ENCODE peak calls at places on chromosome 22, in six cellular contexts. F, A, J, Z, L and V are unnamed samples.
A peak's percentile ranks its signal among the peaks of the same experiment; 100 is the strongest.

GRCh38 chr22:49791682-49792081 is 36.0 kb downstream of the BRD1 start:
- DNase-seq in F (no peak), A (no peak), J (no peak), Z (no peak), L (no peak), V (no peak)

GRCh38 chr22:41524283-41524682 is 20.0 kb downstream of the POLR3H start:
- DNase-seq in F (no peak), A (peak; percentile 90), J (peak; percentile 83), Z (no peak), L (no peak), V (no peak)

GRCh38 chr22:45529966-45530575 is 27.4 kb downstream of the FBLN1 start:
- DNase-seq in F (no peak), A (peak; percentile 92), J (no peak), Z (no peak), L (no peak), V (no peak)

GRCh38 chr22:32545801-32546200 is 71.2 kb downstream of the FBXO7 start:
- DNase-seq in F (no peak), A (peak; percentile 68), J (no peak), Z (no peak), L (no peak), V (no peak)

GRCh38 chr22:30261134-30261533 is 5.5 kb downstream of the OSM start:
- DNase-seq in F (no peak), A (no peak), J (peak; percentile 71), Z (no peak), L (peak; percentile 95), V (no peak)

GRCh38 chr22:34490911-34491310 is 570.6 kb upstream of the LARGE1 start:
- DNase-seq in F (no peak), A (no peak), J (no peak), Z (no peak), L (peak; percentile 37), V (no peak)

GRCh38 chr22:21972293-21972779 is 10.3 kb downstream of the TOP3B start:
- DNase-seq in F (peak; percentile 70), A (peak; percentile 24), J (no peak), Z (peak; percentile 30), L (no peak), V (peak; percentile 50)

GRCh38 chr22:23128269-23129108 is 13.3 kb downstream of the RSPH14 start:
- DNase-seq in F (peak; percentile 96), A (peak; percentile 74), J (peak; percentile 63), Z (peak; percentile 56), L (peak; percentile 28), V (peak; percentile 59)

GRCh38 chr22:24176040-24176439 is 5.2 kb upstream of the SUSD2 start:
- DNase-seq in F (no peak), A (no peak), J (no peak), Z (no peak), L (no peak), V (no peak)

GRCh38 chr22:19576460-19577421 is 52.5 kb upstream of the CLDN5 start:
- DNase-seq in F (no peak), A (peak; percentile 15), J (peak; percentile 39), Z (no peak), L (peak; percentile 68), V (no peak)

GRCh38 chr22:44325718-44326548 is 13.2 kb upstream of the SHISAL1 start:
- DNase-seq in F (peak; percentile 17), A (peak; percentile 55), J (no peak), Z (no peak), L (no peak), V (no peak)

GRCh38 chr22:46229701-46230100 is 20.4 kb downstream of the CDPF1 start:
- DNase-seq in F (no peak), A (no peak), J (no peak), Z (no peak), L (no peak), V (no peak)

GRCh38 chr22:22895776-22896445 is 8.3 kb downstream of the IGLL5 start:
- DNase-seq in F (no peak), A (no peak), J (no peak), Z (no peak), L (no peak), V (no peak)

GRCh38 chr22:29167032-29167911 is 38.4 kb upstream of the EMID1 start:
- DNase-seq in F (no peak), A (no peak), J (no peak), Z (no peak), L (no peak), V (peak; percentile 12)

GRCh38 chr22:30868663-30869385 is 99.8 kb downstream of the MORC2 start:
- DNase-seq in F (no peak), A (peak; percentile 35), J (no peak), Z (no peak), L (no peak), V (no peak)

GRCh38 chr22:25352294-25352680 is 132.8 kb downstream of the CRYBB2 start:
- DNase-seq in F (no peak), A (no peak), J (peak; percentile 9), Z (no peak), L (no peak), V (no peak)

GRCh38 chr22:11605468-11605981 is 3922.5 kb upstream of the OR11H1 start:
- DNase-seq in F (no peak), A (no peak), J (no peak), Z (no peak), L (no peak), V (no peak)

GRCh38 chr22:47606426-47606825 is 844.0 kb downstream of the TBC1D22A start:
- DNase-seq in F (no peak), A (no peak), J (no peak), Z (no peak), L (no peak), V (no peak)

GRCh38 chr22:45429424-45429823 is 15.9 kb downstream of the RIBC2 start:
- DNase-seq in F (no peak), A (no peak), J (no peak), Z (no peak), L (no peak), V (no peak)

GRCh38 chr22:33865996-33866395 is 54.3 kb downstream of the LARGE1 start:
- DNase-seq in F (peak; percentile 25), A (no peak), J (no peak), Z (no peak), L (no peak), V (no peak)

GRCh38 chr22:35627267-35628041 is 10.3 kb upstream of the MB start:
- DNase-seq in F (peak; percentile 53), A (peak; percentile 92), J (peak; percentile 91), Z (no peak), L (peak; percentile 100), V (peak; percentile 58)

GRCh38 chr22:34105461-34106062 is 185.3 kb upstream of the LARGE1 start:
- DNase-seq in F (peak; percentile 80), A (no peak), J (peak; percentile 40), Z (no peak), L (peak; percentile 18), V (no peak)

GRCh38 chr22:44033689-44034088 is 9.6 kb downstream of the PARVB start:
- DNase-seq in F (no peak), A (peak; percentile 78), J (no peak), Z (no peak), L (no peak), V (no peak)

GRCh38 chr22:29030618-29031235 is 30.9 kb downstream of the C22orf31 start:
- DNase-seq in F (no peak), A (peak; percentile 83), J (peak; percentile 83), Z (no peak), L (peak; percentile 84), V (no peak)

GRCh38 chr22:43066134-43066533 is 23.1 kb downstream of the TTLL1 start:
- DNase-seq in F (no peak), A (no peak), J (no peak), Z (no peak), L (no peak), V (no peak)

GRCh38 chr22:29183971-29184595 is 21.6 kb upstream of the EMID1 start:
- DNase-seq in F (no peak), A (no peak), J (no peak), Z (no peak), L (no peak), V (no peak)

GRCh38 chr22:46969961-46970360 is 207.5 kb downstream of the TBC1D22A start:
- DNase-seq in F (no peak), A (no peak), J (no peak), Z (no peak), L (no peak), V (no peak)

GRCh38 chr22:49704345-49705215 is 123.1 kb downstream of the BRD1 start:
- DNase-seq in F (no peak), A (no peak), J (no peak), Z (no peak), L (no peak), V (no peak)

GRCh38 chr22:49626361-49627216 is 201.1 kb downstream of the BRD1 start:
- DNase-seq in F (no peak), A (no peak), J (no peak), Z (no peak), L (no peak), V (no peak)

GRCh38 chr22:22349455-22349836 is 104.9 kb downstream of the VPREB1 start:
- DNase-seq in F (no peak), A (no peak), J (no peak), Z (no peak), L (no peak), V (no peak)

GRCh38 chr22:20904980-20905355 is 12.2 kb upstream of the CRKL start:
- DNase-seq in F (peak; percentile 27), A (no peak), J (no peak), Z (no peak), L (no peak), V (no peak)

GRCh38 chr22:26550498-26551033 is 38.3 kb upstream of the TFIP11 start:
- DNase-seq in F (no peak), A (peak; percentile 93), J (peak; percentile 80), Z (no peak), L (peak; percentile 85), V (no peak)

GRCh38 chr22:38802671-38803121 is 8.8 kb upstream of the DNAL4 start:
- DNase-seq in F (no peak), A (peak; percentile 96), J (peak; percentile 53), Z (no peak), L (peak; percentile 60), V (no peak)

GRCh38 chr22:30843245-30843644 is 125.3 kb downstream of the MORC2 start:
- DNase-seq in F (no peak), A (peak; percentile 25), J (no peak), Z (no peak), L (no peak), V (no peak)

GRCh38 chr22:46854125-46854870 is 91.8 kb downstream of the TBC1D22A start:
- DNase-seq in F (no peak), A (peak; percentile 12), J (peak; percentile 73), Z (no peak), L (no peak), V (no peak)

GRCh38 chr22:36149464-36149863 is 11.1 kb downstream of the APOL3 start:
- DNase-seq in F (no peak), A (peak; percentile 24), J (peak; percentile 20), Z (no peak), L (no peak), V (no peak)

GRCh38 chr22:43957871-43958270 is 2.6 kb downstream of the SAMM50 start:
- DNase-seq in F (no peak), A (peak; percentile 31), J (no peak), Z (no peak), L (no peak), V (no peak)

GRCh38 chr22:29689201-29689871 is 30.5 kb upstream of the CABP7 start:
- DNase-seq in F (peak; percentile 47), A (no peak), J (no peak), Z (no peak), L (no peak), V (no peak)

GRCh38 chr22:46974631-46975585 is 212.5 kb downstream of the TBC1D22A start:
- DNase-seq in F (no peak), A (no peak), J (no peak), Z (no peak), L (no peak), V (no peak)